ENCODE peak calls at places on chromosomes 1 and 21, in six cellular contexts. W is GM04504; O is non-pigmented ciliary epithelial cell; M is T47D; R is astrocyte of the spinal cord; X is CD4-positive, alpha-beta memory T cell. P is an unnamed sample.

GRCh38 chr1:234715252-234715945 is 105.4 kb upstream of the IRF2BP2 start:
- DNase-seq in X (no peak), O (no peak), R (no peak), M (no peak), W (no peak), P (no peak)

GRCh38 chr1:27342778-27343638 is 1.2 kb downstream of the SYTL1 start:
- DNase-seq in R (no peak), M (peak), O (no peak), X (peak), W (no peak), P (peak)

GRCh38 chr1:156436319-156437043 is 64.1 kb downstream of the MEF2D start:
- DNase-seq in X (no peak), O (no peak), W (no peak), M (no peak), R (no peak), P (no peak)

GRCh38 chr1:32247452-32247851 is 430 bp downstream of the FAM167B start:
- DNase-seq in X (no peak), M (no peak), R (no peak), O (no peak), W (no peak), P (no peak)

GRCh38 chr1:167821969-167822685 is 91.8 kb downstream of the ADCY10 start:
- DNase-seq in W (no peak), X (no peak), O (peak), R (no peak), M (no peak), P (no peak)

GRCh38 chr1:24009406-24009805 is 29.3 kb upstream of the SRSF10 start:
- DNase-seq in W (no peak), X (no peak), M (no peak), R (peak), O (no peak), P (peak)

GRCh38 chr1:201597551-201598230 is 58.8 kb downstream of the NAV1 start:
- DNase-seq in W (no peak), O (no peak), R (no peak), X (no peak), M (peak), P (no peak)

GRCh38 chr1:204036882-204037645 is 35.9 kb upstream of the SOX13 start:
- DNase-seq in M (no peak), X (no peak), W (no peak), R (no peak), O (no peak), P (no peak)

GRCh38 chr1:178702141-178702540 is 22.9 kb upstream of the RALGPS2 start:
- DNase-seq in W (no peak), R (peak), M (no peak), O (no peak), X (no peak), P (peak)

GRCh38 chr21:43608225-43608624 is 51.1 kb downstream of the HSF2BP start:
- DNase-seq in M (no peak), R (peak), X (no peak), W (no peak), O (peak), P (no peak)

GRCh38 chr1:206572835-206573771 is 39.2 kb downstream of the EIF2D start:
- DNase-seq in R (no peak), M (no peak), O (no peak), W (no peak), X (no peak), P (no peak)

GRCh38 chr1:21815724-21816311 is 3.8 kb downstream of the LDLRAD2 start:
- DNase-seq in O (no peak), M (no peak), W (no peak), R (no peak), X (no peak), P (peak)

GRCh38 chr1:180415985-180416633 is 86.3 kb downstream of the ACBD6 start:
- DNase-seq in W (peak), O (no peak), M (peak), X (peak), R (peak), P (peak)

GRCh38 chr21:16061194-16061593 is 331.4 kb downstream of the USP25 start:
- DNase-seq in W (no peak), R (no peak), X (no peak), O (no peak), M (no peak), P (no peak)

GRCh38 chr1:155169541-155169940 is 3.6 kb downstream of the KRTCAP2 start:
- DNase-seq in M (no peak), X (no peak), W (no peak), O (no peak), R (no peak), P (no peak)

GRCh38 chr1:14677291-14677690 is 78.8 kb downstream of the KAZN start:
- DNase-seq in X (no peak), W (no peak), O (no peak), R (no peak), M (no peak), P (no peak)

GRCh38 chr1:240136402-240136801 is 44.7 kb downstream of the FMN2 start:
- DNase-seq in O (no peak), M (no peak), R (no peak), W (no peak), X (no peak), P (no peak)

GRCh38 chr1:215002471-215002870 is 80.1 kb upstream of the KCNK2 start:
- DNase-seq in M (no peak), W (peak), X (no peak), O (no peak), R (peak), P (peak)

GRCh38 chr1:109272021-109272799 is 10.7 kb downstream of the PSRC1 start:
- DNase-seq in O (no peak), M (no peak), X (no peak), W (no peak), R (no peak), P (peak)

GRCh38 chr1:218536311-218536710 is 191.2 kb downstream of the TGFB2 start:
- DNase-seq in O (no peak), X (no peak), R (no peak), W (no peak), M (no peak), P (no peak)